ENCODE peak calls at places on chromosomes 16 and 17, in seven cellular contexts. Y is CD4-positive, CD25-positive, alpha-beta regulatory T cell; V is GM23248; X is colonic mucosa; N is CD8-positive, alpha-beta memory T cell; B is A549; O is psoas muscle. R is an unnamed sample. For H3K9me3, the result is how much of the 10 kb centered on the place peaks cover.

GRCh38 chr16:86299882-86300490 is 210.3 kb upstream of the FOXF1 start:
- DNase-seq in Y (no peak), V (no peak), X (no peak), N (no peak), B (no peak), O (no peak), R (no peak)

GRCh38 chr17:66524848-66525247 is 222.4 kb downstream of the PRKCA start:
- DNase-seq in Y (no peak), V (no peak), X (no peak), N (no peak), B (no peak), O (no peak), R (no peak)

GRCh38 chr17:31691251-31691905 is 167.7 kb downstream of the COPRS start:
- DNase-seq in Y (no peak), V (no peak), X (no peak), N (no peak), B (no peak), O (no peak), R (no peak)

GRCh38 chr17:63519972-63520882 is 2.9 kb upstream of the KCNH6 start:
- DNase-seq in Y (no peak), V (no peak), X (peak), N (no peak), B (peak), O (no peak), R (no peak)

GRCh38 chr17:65690626-65691310 is 129.3 kb upstream of the AXIN2 start:
- DNase-seq in Y (no peak), V (no peak), X (no peak), N (no peak), B (no peak), O (no peak), R (no peak)

GRCh38 chr17:74213897-74214386 is 571 bp downstream of the TTYH2 start:
- DNase-seq in Y (no peak), V (no peak), X (peak), N (no peak), B (no peak), O (no peak), R (no peak)

GRCh38 chr16:50103764-50104163 is 38.0 kb downstream of the HEATR3 start:
- DNase-seq in Y (no peak), V (peak), X (no peak), N (no peak), B (no peak), O (no peak), R (no peak)

GRCh38 chr16:11285842-11286241 is 4.7 kb upstream of the PRM1 start:
- DNase-seq in Y (no peak), V (no peak), X (no peak), N (no peak), B (no peak), O (no peak), R (no peak)

GRCh38 chr17:22469101-22469880 is 777.0 kb downstream of the KCNJ18 start:
- DNase-seq in Y (no peak), V (no peak), X (no peak), N (no peak), B (no peak), O (no peak), R (no peak)

GRCh38 chr17:22467720-22468119 is 775.4 kb downstream of the KCNJ18 start:
- DNase-seq in Y (no peak), V (no peak), X (no peak), N (no peak), B (no peak), O (no peak), R (no peak)

GRCh38 chr17:22469941-22470340 is 777.6 kb downstream of the KCNJ18 start:
- DNase-seq in Y (no peak), V (no peak), X (no peak), N (no peak), B (no peak), O (no peak), R (no peak)

GRCh38 chr17:22470411-22471175 is 778.3 kb downstream of the KCNJ18 start:
- DNase-seq in Y (no peak), V (no peak), X (no peak), N (no peak), B (no peak), O (no peak), R (no peak)
- H3K9me3 ChIP-seq in Y (under half), V (under half), X (under half), N (under half), B (under half), O (under half), R (under half)

GRCh38 chr16:83037102-83037501 is 410.3 kb downstream of the CDH13 start:
- DNase-seq in Y (no peak), V (no peak), X (no peak), N (no peak), B (no peak), O (no peak), R (no peak)
- H3K9me3 ChIP-seq in Y (under half), V (under half), X (under half), N (under half), B (under half), O (under half), R (under half)

GRCh38 chr16:34078697-34079096 is 619.3 kb downstream of the TP53TG3F start:
- DNase-seq in Y (no peak), V (no peak), X (no peak), N (no peak), B (no peak), O (no peak), R (no peak)
- H3K9me3 ChIP-seq in Y (half or more), V (under half), X (under half), N (under half), B (under half), O (half or more), R (under half)

DNA sequence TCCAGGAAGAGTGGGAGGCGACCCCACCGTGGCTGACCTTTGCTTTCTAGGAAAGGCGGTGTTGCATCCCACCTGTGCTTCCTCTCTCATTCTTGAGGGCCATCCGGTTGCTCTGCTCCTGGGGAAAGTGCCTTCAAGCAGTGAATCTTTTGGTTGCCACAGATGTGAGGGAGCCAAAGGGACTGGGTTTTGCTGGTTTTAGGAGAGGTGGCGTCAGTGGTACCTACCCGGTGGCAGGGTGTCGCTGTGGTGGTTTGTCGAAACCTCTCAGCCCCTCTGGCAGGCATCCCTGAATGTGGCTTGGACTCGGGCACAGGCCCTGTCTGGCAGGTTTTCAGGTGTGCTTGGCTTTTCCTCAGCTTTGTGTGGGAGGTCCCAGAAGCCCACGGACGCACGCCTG is 611.5 kb downstream of the KCNJ18 start:
- DNase-seq in Y (no peak), V (no peak), X (no peak), N (no peak), B (no peak), O (no peak), R (no peak)
- H3K9me3 ChIP-seq in Y (under half), V (under half), X (under half), N (under half), B (under half), O (under half), R (under half)

GRCh38 chr17:56808503-56808902 is 25.2 kb downstream of the C17orf67 start:
- DNase-seq in Y (no peak), V (no peak), X (no peak), N (no peak), B (no peak), O (no peak), R (no peak)

GRCh38 chr17:56810286-56810781 is 23.4 kb downstream of the C17orf67 start:
- DNase-seq in Y (no peak), V (no peak), X (no peak), N (no peak), B (no peak), O (no peak), R (no peak)

GRCh38 chr17:56807723-56808122 is 26.0 kb downstream of the C17orf67 start:
- DNase-seq in Y (no peak), V (no peak), X (no peak), N (no peak), B (no peak), O (no peak), R (no peak)

GRCh38 chr17:56809820-56810179 is 23.9 kb downstream of the C17orf67 start:
- DNase-seq in Y (no peak), V (no peak), X (no peak), N (no peak), B (no peak), O (no peak), R (no peak)

DNA sequence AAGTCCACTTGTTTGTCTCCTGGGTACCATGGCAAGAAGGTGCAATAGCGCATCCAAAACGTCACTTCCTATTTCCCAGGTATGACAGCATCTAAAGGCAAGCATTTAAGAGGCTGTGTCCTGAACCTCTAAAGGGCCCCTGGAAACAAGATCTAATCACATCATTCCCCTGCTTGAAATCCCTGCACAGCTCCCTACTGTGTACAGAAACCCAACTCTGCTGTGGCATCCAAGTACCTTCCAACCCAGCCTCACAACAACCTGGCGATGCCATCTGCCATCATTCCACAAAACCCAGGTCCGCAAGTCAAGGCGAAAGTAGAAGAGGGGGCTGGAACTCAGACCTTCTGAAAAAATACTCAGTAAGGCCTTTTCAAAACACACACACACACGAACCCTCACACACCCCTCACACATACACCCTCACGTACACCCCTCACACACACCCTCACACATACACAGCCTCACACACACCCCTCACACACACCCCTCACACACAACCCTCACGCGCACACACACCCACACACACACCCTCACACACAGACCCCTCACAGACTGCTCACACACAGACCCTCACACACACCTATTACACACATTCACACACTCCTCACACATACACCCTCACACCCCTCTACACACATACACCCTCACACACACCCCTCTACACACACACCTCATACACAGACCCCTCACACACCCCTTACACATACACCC is 24.5 kb downstream of the C17orf67 start:
- DNase-seq in Y (no peak), V (no peak), X (no peak), N (no peak), B (no peak), O (no peak), R (no peak)
- H3K9me3 ChIP-seq in Y (under half), V (under half), X (under half), N (under half), B (under half), O (under half), R (under half)

GRCh38 chr17:52495646-52496045 is 337.1 kb upstream of the CA10 start:
- DNase-seq in Y (no peak), V (no peak), X (no peak), N (no peak), B (no peak), O (no peak), R (no peak)
- H3K9me3 ChIP-seq in Y (under half), V (under half), X (under half), N (under half), B (under half), O (under half), R (under half)

GRCh38 chr17:51319186-51319585 is 58.8 kb downstream of the UTP18 start:
- DNase-seq in Y (no peak), V (no peak), X (no peak), N (no peak), B (no peak), O (no peak), R (no peak)
- H3K9me3 ChIP-seq in Y (under half), V (under half), X (under half), N (under half), B (under half), O (under half), R (under half)

GRCh38 chr16:35552763-35553162 is 2093.4 kb downstream of the TP53TG3F start:
- DNase-seq in Y (no peak), V (no peak), X (no peak), N (no peak), B (no peak), O (no peak), R (no peak)
- H3K9me3 ChIP-seq in Y (under half), V (under half), X (under half), N (under half), B (under half), O (under half), R (under half)

GRCh38 chr16:35752012-35752772 is 2292.8 kb downstream of the TP53TG3F start:
- DNase-seq in Y (no peak), V (no peak), X (no peak), N (no peak), B (no peak), O (no peak), R (no peak)

GRCh38 chr16:35750701-35751104 is 2291.3 kb downstream of the TP53TG3F start:
- DNase-seq in Y (no peak), V (no peak), X (no peak), N (no peak), B (no peak), O (no peak), R (no peak)

GRCh38 chr16:35750157-35750689 is 2290.8 kb downstream of the TP53TG3F start:
- DNase-seq in Y (no peak), V (no peak), X (no peak), N (no peak), B (no peak), O (no peak), R (no peak)

GRCh38 chr16:35752773-35753558 is 2293.6 kb downstream of the TP53TG3F start:
- DNase-seq in Y (no peak), V (no peak), X (no peak), N (no peak), B (no peak), O (no peak), R (no peak)

DNA sequence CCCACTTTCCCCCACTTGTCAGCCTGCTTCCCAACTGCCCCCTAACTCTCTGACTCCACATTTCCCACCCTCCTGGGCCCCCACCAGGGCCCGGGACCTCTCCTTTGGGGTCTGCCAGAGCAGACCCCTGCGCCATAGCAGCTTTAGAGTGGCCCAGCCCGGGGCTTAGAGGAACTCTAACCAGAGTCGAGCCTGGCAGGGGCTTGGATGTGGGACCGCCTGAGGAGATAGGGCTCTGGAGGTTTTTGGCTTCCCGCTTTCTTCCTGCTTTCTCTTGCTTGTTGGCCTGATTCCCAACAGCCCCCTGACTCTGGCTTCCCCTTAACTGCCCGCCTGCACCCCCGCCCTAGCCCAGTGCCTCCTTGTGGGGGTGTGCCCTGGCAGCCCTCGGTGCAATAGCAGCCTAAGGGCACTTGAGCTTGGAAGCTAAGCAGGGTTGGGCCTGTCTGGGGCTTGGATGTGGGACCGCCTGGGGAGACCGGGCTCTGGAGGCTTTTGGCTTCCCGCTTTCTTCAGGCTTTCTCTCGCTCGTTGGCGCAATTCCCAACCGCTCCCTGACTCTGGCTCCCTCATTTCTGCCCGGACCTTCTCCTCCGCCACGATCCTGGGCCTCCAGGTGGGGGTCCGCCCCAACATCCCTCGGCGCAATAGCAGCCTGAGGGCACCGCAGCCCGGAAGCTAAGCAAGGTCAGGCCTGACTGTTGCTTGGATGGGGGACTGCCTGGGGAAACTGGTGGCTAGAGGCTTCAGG is 2292.0 kb downstream of the TP53TG3F start:
- DNase-seq in Y (no peak), V (no peak), X (no peak), N (no peak), B (no peak), O (no peak), R (no peak)
- H3K9me3 ChIP-seq in Y (under half), V (under half), X (under half), N (under half), B (under half), O (under half), R (under half)

GRCh38 chr17:14581181-14581830 is 280.4 kb downstream of the HS3ST3B1 start:
- DNase-seq in Y (no peak), V (no peak), X (no peak), N (no peak), B (no peak), O (no peak), R (no peak)

GRCh38 chr17:14582996-14583395 is 282.1 kb downstream of the HS3ST3B1 start:
- DNase-seq in Y (no peak), V (no peak), X (no peak), N (no peak), B (no peak), O (no peak), R (no peak)

GRCh38 chr17:14575349-14575966 is 274.6 kb downstream of the HS3ST3B1 start:
- DNase-seq in Y (no peak), V (peak), X (no peak), N (no peak), B (no peak), O (no peak), R (no peak)

GRCh38 chr17:14579716-14580115 is 278.8 kb downstream of the HS3ST3B1 start:
- DNase-seq in Y (no peak), V (peak), X (no peak), N (no peak), B (no peak), O (no peak), R (no peak)

DNA sequence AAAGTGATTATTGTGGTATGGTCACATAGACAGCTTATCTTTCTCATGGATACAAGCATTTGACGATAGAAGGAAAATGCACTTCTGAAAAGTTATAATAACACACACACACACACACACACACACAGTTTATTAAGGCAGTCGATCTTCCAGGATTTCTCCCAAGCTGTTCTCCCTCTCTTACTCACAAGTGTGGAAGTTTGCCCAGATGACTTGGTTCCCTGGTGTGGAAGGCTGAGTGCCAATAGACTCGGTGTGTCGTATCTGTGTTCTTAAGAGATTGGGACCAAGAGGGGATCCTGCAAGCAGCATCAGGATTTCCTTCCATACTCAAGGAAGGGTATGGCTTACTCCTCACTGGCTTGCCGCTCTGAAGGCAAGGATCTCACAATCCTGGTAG is 279.6 kb downstream of the HS3ST3B1 start:
- DNase-seq in Y (no peak), V (peak), X (no peak), N (no peak), B (no peak), O (no peak), R (no peak)
- H3K9me3 ChIP-seq in Y (under half), V (under half), X (under half), N (under half), B (under half), O (under half), R (under half)